ENCODE peak calls at places on chromosomes 2 and 18, in six cellular contexts. H, F, Z, N, G and L are unnamed samples.

GRCh38 chr18:31354990-31355389 is 21.6 kb upstream of the DSG4 start:
- DNase-seq in G (no peak), N (no peak), F (no peak), H (no peak), Z (no peak), L (no peak)

GRCh38 chr2:172106128-172106961 is 3.6 kb upstream of the DLX2 start:
- DNase-seq in H (peak; percentile 82), Z (no peak), G (no peak), F (no peak), N (no peak), L (no peak)

GRCh38 chr2:178704876-178705275 is 102.3 kb downstream of the TTN start:
- DNase-seq in H (no peak), N (no peak), G (no peak), Z (no peak), F (no peak), L (no peak)

GRCh38 chr18:49569701-49570100 is 7.8 kb downstream of the LIPG start:
- DNase-seq in F (no peak), Z (no peak), N (no peak), G (no peak), H (no peak), L (no peak)

GRCh38 chr18:76394780-76395476 is 100.1 kb downstream of the ZNF516 start:
- DNase-seq in H (no peak), Z (no peak), F (peak; percentile 39), N (no peak), G (peak; percentile 6), L (peak; percentile 17)

GRCh38 chr2:43212216-43212828 is 14.1 kb downstream of the ZFP36L2 start:
- DNase-seq in G (no peak), Z (no peak), F (no peak), H (no peak), N (no peak), L (no peak)

GRCh38 chr18:23565916-23566547 is 20.3 kb downstream of the NPC1 start:
- DNase-seq in N (no peak), F (no peak), G (no peak), Z (no peak), H (no peak), L (no peak)

GRCh38 chr2:146985753-146986152 is 859.1 kb upstream of the ACVR2A start:
- DNase-seq in Z (no peak), N (no peak), H (no peak), F (no peak), G (no peak), L (no peak)

GRCh38 chr2:237475704-237476107 is 11.3 kb upstream of the MLPH start:
- DNase-seq in H (no peak), F (no peak), Z (peak; percentile 42), G (no peak), N (no peak), L (peak; percentile 41)

GRCh38 chr2:240398711-240399267 is 36.7 kb upstream of the GPC1 start:
- DNase-seq in Z (no peak), N (no peak), F (no peak), H (no peak), G (no peak), L (peak; percentile 15)

GRCh38 chr18:46332956-46333355 is 228.8 kb downstream of the HAUS1 start:
- DNase-seq in F (no peak), H (peak; percentile 62), G (no peak), N (peak; percentile 17), Z (no peak), L (no peak)

GRCh38 chr2:120863173-120863545 is 127.5 kb downstream of the GLI2 start:
- DNase-seq in N (no peak), Z (no peak), G (no peak), H (no peak), F (no peak), L (no peak)

GRCh38 chr2:120862254-120863172 is 126.8 kb downstream of the GLI2 start:
- DNase-seq in Z (no peak), F (no peak), G (no peak), N (no peak), H (no peak), L (no peak)

GRCh38 chr2:120865656-120866055 is 130.0 kb downstream of the GLI2 start:
- DNase-seq in G (no peak), Z (no peak), H (no peak), F (no peak), N (no peak), L (no peak)

GRCh38 chr2:120864981-120865380 is 129.3 kb downstream of the GLI2 start:
- DNase-seq in N (no peak), H (no peak), Z (no peak), G (no peak), F (no peak), L (no peak)

DNA sequence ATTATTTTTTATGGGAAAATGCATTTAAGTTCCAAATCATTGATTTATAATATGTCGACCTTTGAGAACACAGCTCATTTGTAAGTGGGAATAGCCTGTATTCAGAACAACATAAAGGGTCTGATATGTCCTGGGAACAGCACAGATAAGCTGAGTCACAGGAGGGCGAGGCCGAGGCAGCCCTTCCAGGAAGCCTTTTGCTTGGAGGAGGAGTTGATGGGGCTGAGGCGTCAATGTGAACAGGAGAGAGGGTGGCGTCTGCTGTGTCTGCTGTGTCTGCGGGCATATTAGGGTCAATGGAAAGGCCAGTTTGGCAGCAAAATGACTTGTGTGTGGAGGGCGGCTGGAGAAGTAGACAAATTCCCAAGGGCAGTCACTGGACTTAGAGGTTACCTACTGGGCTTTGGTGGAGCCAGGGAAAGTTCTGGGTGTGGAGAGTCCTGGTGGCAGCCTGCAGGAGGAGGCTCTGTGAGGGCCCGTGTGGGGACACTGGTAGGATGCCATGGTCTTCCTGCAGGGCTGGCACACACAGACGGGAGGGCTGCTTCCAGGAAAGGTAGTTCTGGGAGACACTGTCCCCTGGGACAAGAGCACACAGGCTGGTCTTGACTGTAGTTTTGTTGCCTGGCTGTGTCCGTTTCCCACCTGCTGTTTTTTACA is 128.1 kb downstream of the GLI2 start:
- DNase-seq in Z (peak; percentile 44), F (peak; percentile 78), N (no peak), H (no peak), G (no peak), L (no peak)
- H3K4me1 ChIP-seq in Z (peaks cover 5% of the 10 kb centered on the region), F (peaks cover 17% of the 10 kb centered on the region), N (peaks cover 24% of the 10 kb centered on the region), H (peaks cover 53% of the 10 kb centered on the region), G (peaks cover 9% of the 10 kb centered on the region), L (no peaks in the 10 kb centered on the region)

GRCh38 chr18:59057493-59057795 is 82.2 kb upstream of the SEC11C start:
- DNase-seq in N (no peak), G (no peak), Z (no peak), H (no peak), F (no peak), L (no peak)
- TF ChIP-seq CTCF in N (no peak), G (no peak), Z (no peak), H (no peak), F (no peak), L (no peak)

GRCh38 chr2:105969552-105969951 is 224.5 kb downstream of the UXS1 start:
- DNase-seq in N (no peak), F (no peak), Z (no peak), H (peak; percentile 73), G (no peak), L (no peak)
- H3K4me1 ChIP-seq in N (no peaks in the 10 kb centered on the region), F (no peaks in the 10 kb centered on the region), Z (no peaks in the 10 kb centered on the region), H (no peaks in the 10 kb centered on the region), G (no peaks in the 10 kb centered on the region), L (no peaks in the 10 kb centered on the region)

DNA sequence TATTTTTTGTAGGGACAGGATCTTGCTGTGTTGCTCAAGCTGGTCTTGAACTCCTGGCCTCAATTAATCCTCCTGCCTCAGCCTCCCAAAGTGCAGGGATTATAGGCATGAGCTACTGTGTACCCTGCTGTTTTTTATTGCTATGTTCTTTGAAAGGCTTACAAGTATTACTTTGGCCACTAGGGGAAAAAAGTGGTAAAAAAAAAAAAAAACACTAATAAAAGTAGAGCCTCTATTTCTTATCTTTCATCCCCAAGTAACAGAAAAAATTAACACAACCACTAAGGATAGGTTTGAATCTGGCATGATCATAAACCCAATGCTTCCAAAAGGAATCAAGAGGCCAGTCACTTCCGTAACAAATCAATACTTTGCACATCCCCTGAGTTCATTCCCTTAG is 11.6 kb downstream of the NOL10 start:
- DNase-seq in H (no peak), G (no peak), N (no peak), F (no peak), Z (no peak), L (no peak)
- TF ChIP-seq CTCF in H (peak; percentile 29), G (no peak), N (peak; percentile 10), F (peak; percentile 6), Z (no peak), L (no peak)

GRCh38 chr2:103254611-103255010 is 492.8 kb downstream of the TMEM182 start:
- DNase-seq in H (no peak), G (no peak), Z (no peak), N (no peak), F (no peak), L (no peak)

GRCh38 chr2:103252781-103253180 is 490.9 kb downstream of the TMEM182 start:
- DNase-seq in G (no peak), N (no peak), H (no peak), Z (no peak), F (no peak), L (no peak)

GRCh38 chr2:103249462-103249861 is 487.6 kb downstream of the TMEM182 start:
- DNase-seq in H (no peak), G (no peak), F (no peak), Z (no peak), N (no peak), L (no peak)
- H3K4me1 ChIP-seq in H (peaks cover 7% of the 10 kb centered on the region), G (no peaks in the 10 kb centered on the region), F (no peaks in the 10 kb centered on the region), Z (no peaks in the 10 kb centered on the region), N (no peaks in the 10 kb centered on the region), L (no peaks in the 10 kb centered on the region)

GRCh38 chr2:175964195-175964594 is 37.9 kb downstream of the LNPK start:
- DNase-seq in N (no peak), H (no peak), F (no peak), Z (no peak), G (no peak), L (no peak)
- TF ChIP-seq CTCF in N (no peak), H (peak; percentile 13), F (no peak), Z (no peak), G (peak; percentile 16), L (no peak)

DNA sequence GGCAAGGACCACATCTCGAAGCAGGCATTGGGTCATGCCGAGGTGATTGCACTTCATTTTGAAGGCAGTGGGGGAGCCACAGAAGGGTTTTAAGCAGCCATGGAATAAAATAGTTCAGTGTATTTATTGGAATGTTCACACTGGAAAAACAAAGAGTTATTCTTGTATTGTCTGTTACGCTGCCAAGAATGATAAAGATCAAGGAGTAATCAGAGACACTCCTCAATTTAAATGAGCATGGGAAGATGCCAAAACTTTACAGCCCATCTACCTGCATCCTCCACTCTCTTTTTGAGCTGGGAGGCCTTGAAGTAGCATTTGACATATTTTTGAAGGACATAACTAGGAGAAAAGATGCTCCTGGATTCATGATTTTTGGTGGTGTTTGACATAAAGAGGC is 112.8 kb downstream of the DOCK10 start:
- DNase-seq in H (no peak), Z (no peak), F (no peak), G (no peak), N (no peak), L (no peak)
- H3K4me1 ChIP-seq in H (peaks cover 12% of the 10 kb centered on the region), Z (peaks cover 17% of the 10 kb centered on the region), F (peaks cover 19% of the 10 kb centered on the region), G (peaks cover 5% of the 10 kb centered on the region), N (peaks cover 3% of the 10 kb centered on the region), L (no peaks in the 10 kb centered on the region)